ENCODE peak calls at places on chromosomes 4 and X, in five cellular contexts. N is CD4-positive, alpha-beta memory T cell; P is A549; I is uterus; Q is HCT116. F is an unnamed sample. For H3K4me1, the result is how much of the 10 kb centered on the place peaks cover.

GRCh38 chr4:89356086-89356485 is 48.5 kb upstream of the GPRIN3 start:
- DNase-seq in N (no peak), P (no peak), I (no peak), Q (no peak), F (peak)

GRCh38 chr4:113157086-113157857 is 107.8 kb downstream of the ANK2 start:
- DNase-seq in N (no peak), P (no peak), I (no peak), Q (no peak), F (peak)

GRCh38 chr4:152385551-152385950 is 150.3 kb downstream of the FBXW7 start:
- DNase-seq in N (no peak), P (no peak), I (no peak), Q (no peak), F (no peak)

GRCh38 chr4:25043548-25043947 is 12.8 kb upstream of the LGI2 start:
- DNase-seq in N (no peak), P (no peak), I (no peak), Q (no peak), F (no peak)

GRCh38 chrX:23884427-23885024 is 23.2 kb downstream of the APOO start:
- DNase-seq in N (no peak), P (peak), I (no peak), Q (no peak), F (no peak)

GRCh38 chrX:110491846-110492620 is 133.4 kb downstream of the RTL9 start:
- DNase-seq in N (no peak), P (no peak), I (no peak), Q (no peak), F (peak)

GRCh38 chrX:2967998-2968909 is 38.1 kb upstream of the ARSH start:
- DNase-seq in N (no peak), P (no peak), I (no peak), Q (no peak), F (peak)

GRCh38 chrX:24292358-24292757 is 21.5 kb downstream of the SUPT20HL2 start:
- DNase-seq in N (no peak), P (no peak), I (peak), Q (no peak), F (no peak)

GRCh38 chr4:182143086-182143821 is 99.9 kb upstream of the TENM3 start:
- DNase-seq in N (no peak), P (no peak), I (no peak), Q (no peak), F (no peak)

GRCh38 chrX:106481341-106481740 is 130.4 kb upstream of the RADX start:
- DNase-seq in N (peak), P (peak), I (no peak), Q (peak), F (peak)

GRCh38 chr4:57102050-57102564 is 8.1 kb downstream of the IGFBP7 start:
- DNase-seq in N (no peak), P (peak), I (peak), Q (no peak), F (peak)

GRCh38 chr4:52982246-52982950 is 120.3 kb downstream of the RASL11B start:
- DNase-seq in N (no peak), P (peak), I (no peak), Q (peak), F (no peak)

GRCh38 chr4:189143255-189143654 is 797.4 kb upstream of the FRG1 start:
- DNase-seq in N (no peak), P (peak), I (no peak), Q (peak), F (no peak)

GRCh38 chr4:108527729-108528128 is 92.6 kb upstream of the RPL34 start:
- DNase-seq in N (peak), P (no peak), I (no peak), Q (no peak), F (no peak)
- H3K4me3 ChIP-seq in N (no peak), P (no peak), I (no peak), Q (no peak), F (no peak)

GRCh38 chrX:10090319-10090718 is 66.5 kb upstream of the CLCN4 start:
- DNase-seq in N (no peak), P (no peak), I (no peak), Q (no peak), F (no peak)
- H3K4me1 ChIP-seq in N (under half), P (under half), I (under half), Q (under half), F (under half)

GRCh38 chrX:136646602-136647239 is 1.2 kb upstream of the CD40LG start:
- DNase-seq in N (peak), P (no peak), I (no peak), Q (no peak), F (no peak)

GRCh38 chrX:136639506-136640176 is 8.3 kb upstream of the CD40LG start:
- DNase-seq in N (no peak), P (no peak), I (no peak), Q (no peak), F (no peak)

GRCh38 chrX:136647969-136648368 is at the start of gene CD40LG:
- DNase-seq in N (no peak), P (no peak), I (no peak), Q (no peak), F (no peak)

GRCh38 chrX:136643243-136643642 is 4.7 kb upstream of the CD40LG start:
- DNase-seq in N (no peak), P (no peak), I (no peak), Q (no peak), F (no peak)
- H3K27ac ChIP-seq in N (peak), P (no peak), I (no peak), Q (no peak), F (no peak)

GRCh38 chrX:87518504-87518903 is 902 bp downstream of the KLHL4 start:
- DNase-seq in N (no peak), P (no peak), I (no peak), Q (no peak), F (no peak)
- H3K4me3 ChIP-seq in N (no peak), P (peak), I (peak), Q (no peak), F (no peak)

DNA sequence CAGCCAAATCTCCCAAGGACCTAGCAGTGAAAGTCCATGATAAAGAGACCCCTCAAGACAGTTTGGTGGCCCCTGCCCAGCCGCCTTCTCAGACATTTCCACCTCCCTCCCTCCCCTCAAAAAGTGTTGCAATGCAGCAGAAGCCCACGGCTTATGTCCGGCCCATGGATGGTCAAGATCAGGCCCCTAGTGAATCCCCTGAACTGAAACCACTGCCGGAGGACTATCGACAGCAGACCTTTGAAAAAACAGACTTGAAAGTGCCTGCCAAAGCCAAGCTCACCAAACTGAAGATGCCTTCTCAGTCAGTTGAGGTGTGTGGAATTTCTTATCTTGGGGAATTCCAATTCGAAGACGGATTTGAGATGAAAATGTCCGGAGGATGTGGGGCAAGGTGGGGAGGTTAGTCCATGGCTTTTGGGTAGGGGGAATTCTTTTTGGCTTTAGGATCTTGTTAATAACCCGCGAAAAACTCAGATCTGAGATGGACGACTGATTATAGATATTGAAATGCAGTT is 112.5 kb downstream of the AFF1 start:
- DNase-seq in N (no peak), P (no peak), I (no peak), Q (no peak), F (no peak)
- H3K4me1 ChIP-seq in N (under half), P (under half), I (under half), Q (under half), F (under half)

DNA sequence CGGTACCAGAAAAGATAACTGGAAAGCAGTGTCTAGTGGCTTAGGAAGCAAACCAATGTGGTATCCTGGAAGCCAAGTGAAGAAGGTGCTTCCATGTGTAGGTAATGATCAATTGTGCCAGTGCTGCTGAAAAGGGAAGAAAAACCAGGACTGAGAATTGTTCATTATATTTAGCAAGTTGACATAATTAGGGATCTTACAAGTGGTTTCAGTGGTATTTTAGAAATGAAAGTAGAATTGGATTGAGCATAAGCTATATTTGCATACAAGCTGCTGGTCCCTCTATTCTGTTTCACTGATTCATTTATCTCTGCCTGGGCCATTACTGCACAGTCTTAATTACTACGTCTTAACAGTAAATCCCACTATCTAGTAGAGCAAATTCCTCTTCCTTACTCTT is 32.3 kb downstream of the PRDM8 start:
- DNase-seq in N (no peak), P (no peak), I (no peak), Q (no peak), F (no peak)
- H3K27ac ChIP-seq in N (no peak), P (no peak), I (no peak), Q (no peak), F (no peak)